ENCODE peak calls at places on chromosomes 13 and 19, in nine cellular contexts. F is stimulated activated CD4-positive, alpha-beta T cell treated with anti-CD3 and anti-CD28 coated beads, Interleukin-2, amount 100 ng/mL, for 48 hours; J is heart right ventricle; D is DMS 273 treated with DMSO at 0.1 percent for 48 hours; W is hypothalamus; H is NCI-H345; O is IMR-90; M is retina; G is upper lobe of right lung. T is an unnamed sample.

GRCh38 chr19:34365463-34366401 is 736 bp downstream of the GPI start:
- DNase-seq in F (no peak), J (peak), D (no peak), W (peak), H (peak), O (peak), M (peak), G (peak), T (no peak)

GRCh38 chr13:57996717-57997116 is 365.2 kb downstream of the PCDH17 start:
- DNase-seq in F (no peak), J (no peak), D (no peak), W (no peak), H (no peak), O (no peak), M (no peak), G (no peak), T (no peak)

GRCh38 chr13:93080587-93080986 is 146.0 kb upstream of the GPC6 start:
- DNase-seq in F (no peak), J (no peak), D (no peak), W (no peak), H (peak), O (peak), M (no peak), G (no peak), T (no peak)

GRCh38 chr19:55272142-55272541 is 7.8 kb downstream of the HSPBP1 start:
- DNase-seq in F (no peak), J (no peak), D (no peak), W (no peak), H (no peak), O (no peak), M (no peak), G (no peak), T (no peak)

GRCh38 chr19:43812259-43812658 is 10.0 kb upstream of the LYPD5 start:
- DNase-seq in F (no peak), J (no peak), D (no peak), W (no peak), H (no peak), O (no peak), M (no peak), G (no peak), T (no peak)

GRCh38 chr13:38538412-38538811 is 148.5 kb upstream of the FREM2 start:
- DNase-seq in F (no peak), J (no peak), D (no peak), W (no peak), H (peak), O (no peak), M (peak), G (no peak), T (no peak)

GRCh38 chr19:3028305-3029069 is 593 bp downstream of the TLE2 start:
- DNase-seq in F (no peak), J (no peak), D (no peak), W (no peak), H (peak), O (no peak), M (no peak), G (no peak), T (no peak)

GRCh38 chr13:78317030-78317429 is 286.3 kb downstream of the POU4F1 start:
- DNase-seq in F (no peak), J (no peak), D (no peak), W (no peak), H (no peak), O (no peak), M (no peak), G (no peak), T (no peak)

GRCh38 chr19:13646758-13647157 is 117.6 kb upstream of the MRI1 start:
- DNase-seq in F (no peak), J (no peak), D (no peak), W (no peak), H (peak), O (no peak), M (no peak), G (no peak), T (no peak)

GRCh38 chr19:48859711-48860572 is 8.5 kb downstream of the PLEKHA4 start:
- DNase-seq in F (no peak), J (no peak), D (no peak), W (no peak), H (no peak), O (no peak), M (no peak), G (peak), T (peak)

GRCh38 chr13:110942248-110942981 is 27.5 kb upstream of the ANKRD10 start:
- DNase-seq in F (peak), J (no peak), D (no peak), W (no peak), H (no peak), O (peak), M (no peak), G (no peak), T (no peak)

GRCh38 chr13:79171131-79172061 is 234.7 kb downstream of the RBM26 start:
- DNase-seq in F (no peak), J (no peak), D (no peak), W (no peak), H (no peak), O (no peak), M (peak), G (no peak), T (no peak)

GRCh38 chr19:43439183-43440063 is 24.7 kb downstream of the TEX101 start:
- DNase-seq in F (no peak), J (no peak), D (no peak), W (no peak), H (no peak), O (no peak), M (no peak), G (no peak), T (no peak)

GRCh38 chr13:114283581-114283980 is 2.2 kb downstream of the UPF3A start:
- DNase-seq in F (no peak), J (no peak), D (no peak), W (no peak), H (no peak), O (peak), M (no peak), G (no peak), T (no peak)

GRCh38 chr13:61536443-61536842 is 120.8 kb upstream of the PCDH20 start:
- DNase-seq in F (no peak), J (no peak), D (no peak), W (no peak), H (no peak), O (no peak), M (no peak), G (no peak), T (no peak)

GRCh38 chr19:47608908-47609879 is at the start of gene BICRA:
- DNase-seq in F (peak), J (peak), D (peak), W (peak), H (peak), O (peak), M (peak), G (peak), T (peak)

GRCh38 chr13:72180253-72180952 is 313.4 kb upstream of the DACH1 start:
- DNase-seq in F (no peak), J (no peak), D (no peak), W (no peak), H (no peak), O (peak), M (no peak), G (no peak), T (no peak)

GRCh38 chr13:53368948-53369347 is 340.3 kb downstream of the OLFM4 start:
- DNase-seq in F (no peak), J (no peak), D (no peak), W (no peak), H (no peak), O (no peak), M (no peak), G (no peak), T (no peak)

GRCh38 chr13:39119422-39119821 is 81.2 kb downstream of the NHLRC3 start:
- DNase-seq in F (no peak), J (no peak), D (no peak), W (no peak), H (no peak), O (no peak), M (no peak), G (no peak), T (no peak)

GRCh38 chr19:36528921-36529518 is 949 bp upstream of the ZNF260 start:
- DNase-seq in F (peak), J (no peak), D (no peak), W (no peak), H (no peak), O (no peak), M (no peak), G (no peak), T (peak)

GRCh38 chr19:17075860-17076538 is 422 bp downstream of the MYO9B start:
- DNase-seq in F (peak), J (peak), D (no peak), W (peak), H (no peak), O (peak), M (peak), G (peak), T (peak)

GRCh38 chr19:50569938-50570540 is 1.8 kb upstream of the LRRC4B start:
- DNase-seq in F (no peak), J (no peak), D (no peak), W (no peak), H (no peak), O (no peak), M (no peak), G (no peak), T (no peak)

GRCh38 chr19:45947926-45948325 is 25.7 kb downstream of the NOVA2 start:
- DNase-seq in F (no peak), J (no peak), D (no peak), W (no peak), H (no peak), O (peak), M (no peak), G (no peak), T (no peak)

GRCh38 chr13:29707876-29708543 is 112.5 kb upstream of the SLC7A1 start:
- DNase-seq in F (peak), J (no peak), D (no peak), W (no peak), H (no peak), O (peak), M (no peak), G (no peak), T (peak)

GRCh38 chr19:48192750-48193149 is 22.3 kb downstream of the ZSWIM9 start:
- DNase-seq in F (no peak), J (no peak), D (no peak), W (no peak), H (no peak), O (no peak), M (no peak), G (no peak), T (no peak)

GRCh38 chr13:94233401-94233800 is 246.1 kb downstream of the DCT start:
- DNase-seq in F (no peak), J (no peak), D (no peak), W (peak), H (no peak), O (peak), M (no peak), G (no peak), T (no peak)

GRCh38 chr19:49363265-49364082 is at the start of gene DKKL1:
- DNase-seq in F (peak), J (peak), D (peak), W (peak), H (no peak), O (peak), M (peak), G (peak), T (peak)

GRCh38 chr13:95355491-95355890 is 54.2 kb upstream of the ABCC4 start:
- DNase-seq in F (no peak), J (no peak), D (no peak), W (no peak), H (no peak), O (peak), M (peak), G (no peak), T (no peak)

GRCh38 chr19:38555200-38555599 is 62.6 kb downstream of the MAP4K1 start:
- DNase-seq in F (no peak), J (no peak), D (no peak), W (no peak), H (no peak), O (no peak), M (no peak), G (no peak), T (no peak)

GRCh38 chr19:8491574-8491973 is 10.9 kb downstream of the PRAM1 start:
- DNase-seq in F (no peak), J (no peak), D (no peak), W (no peak), H (no peak), O (no peak), M (no peak), G (no peak), T (no peak)

T was measured in stimulated activated naive B cell treated with anti-CD40 and anti-IgM and Interleukin-4, amounts not matched to agents 10 μg/mL and 1 μg/mL and 100 μg/mL, for 72 hours.